ENCODE peak calls at places on chromosomes 6 and 20, in four cellular contexts. F is fibroblast of lung, O is AG04450, L is brain microvascular endothelial cell. B is an unnamed sample.
A peak's percentile ranks its signal among the peaks of the same experiment; 100 is the strongest.

GRCh38 chr6:34791164-34791841 is 580 bp upstream of the BLTP3A start:
- DNase-seq in F (peak; percentile 29), O (no peak), L (no peak), B (peak; percentile 64)

GRCh38 chr6:47621838-47622449 is 76.4 kb upstream of the ADGRF4 start:
- DNase-seq in F (no peak), O (no peak), L (no peak), B (no peak)

GRCh38 chr6:159892053-159892452 is 1.3 kb downstream of the MAS1 start:
- DNase-seq in F (no peak), O (no peak), L (no peak), B (no peak)

GRCh38 chr20:11350126-11351005 is 567.3 kb upstream of the BTBD3 start:
- DNase-seq in F (peak; percentile 50), O (peak; percentile 48), L (no peak), B (no peak)

GRCh38 chr6:30287139-30287538 is 39.6 kb upstream of the TRIM39 start:
- DNase-seq in F (no peak), O (no peak), L (no peak), B (no peak)

GRCh38 chr20:51350941-51351631 is 191.4 kb downstream of the NFATC2 start:
- DNase-seq in F (peak; percentile 93), O (peak; percentile 63), L (peak; percentile 98), B (no peak)

GRCh38 chr6:39389372-39389767 is 66.9 kb upstream of the KCNK16 start:
- DNase-seq in F (peak; percentile 13), O (no peak), L (peak; percentile 5), B (no peak)

GRCh38 chr20:31710423-31711250 is 12.0 kb downstream of the BCL2L1 start:
- DNase-seq in F (peak; percentile 44), O (no peak), L (no peak), B (no peak)

GRCh38 chr6:153698637-153699036 is 340.4 kb upstream of the OPRM1 start:
- DNase-seq in F (no peak), O (no peak), L (no peak), B (no peak)

GRCh38 chr20:9498322-9498721 is 16.1 kb upstream of the LAMP5 start:
- DNase-seq in F (peak; percentile 25), O (no peak), L (no peak), B (no peak)

GRCh38 chr6:47336334-47336733 is 26.6 kb upstream of the TNFRSF21 start:
- DNase-seq in F (no peak), O (no peak), L (no peak), B (no peak)

DNA sequence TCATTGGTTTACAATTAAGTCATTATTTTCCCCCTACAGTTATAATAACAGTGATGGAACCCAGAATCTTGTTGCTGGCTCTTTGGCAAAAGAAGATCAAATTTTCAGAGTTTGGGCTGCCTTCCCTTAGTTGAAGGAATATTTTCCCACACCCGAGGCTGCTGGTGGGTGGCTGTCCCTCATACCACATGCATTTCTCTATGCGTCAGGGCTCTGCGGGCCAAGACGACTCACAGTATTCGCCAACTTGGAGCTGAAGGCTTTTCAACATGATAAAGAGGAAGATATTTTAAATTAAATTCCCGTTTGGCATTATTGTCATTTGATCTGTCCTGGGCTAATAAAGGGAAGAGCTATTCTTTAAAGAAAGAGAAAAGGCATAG is 102.2 kb upstream of the SASH1 start:
- DNase-seq in F (peak; percentile 88), O (peak; percentile 42), L (peak; percentile 91), B (no peak)
- H3K27ac ChIP-seq in F (no peak overlapping the region), O (peak overlapping the region; percentile 33), L (peak overlapping the region; percentile 90), B (no peak overlapping the region)

GRCh38 chr6:167255918-167256553 is 35.1 kb upstream of the UNC93A start:
- DNase-seq in F (no peak), O (no peak), L (no peak), B (no peak)
- TF ChIP-seq CTCF in F (no peak), O (no peak), L (no peak), B (no peak)

GRCh38 chr6:139296927-139297326 is 5.1 kb upstream of the TXLNB start:
- DNase-seq in F (peak; percentile 92), O (no peak), L (peak; percentile 57), B (no peak)
- H3K27ac ChIP-seq in F (no peak overlapping the region), O (no peak overlapping the region), L (no peak overlapping the region), B (no peak overlapping the region)

GRCh38 chr6:21597243-21597682 is 3.7 kb downstream of the SOX4 start:
- DNase-seq in F (no peak), O (no peak), L (no peak), B (no peak)
- TF ChIP-seq CTCF in F (no peak), O (no peak), L (no peak), B (no peak)

DNA sequence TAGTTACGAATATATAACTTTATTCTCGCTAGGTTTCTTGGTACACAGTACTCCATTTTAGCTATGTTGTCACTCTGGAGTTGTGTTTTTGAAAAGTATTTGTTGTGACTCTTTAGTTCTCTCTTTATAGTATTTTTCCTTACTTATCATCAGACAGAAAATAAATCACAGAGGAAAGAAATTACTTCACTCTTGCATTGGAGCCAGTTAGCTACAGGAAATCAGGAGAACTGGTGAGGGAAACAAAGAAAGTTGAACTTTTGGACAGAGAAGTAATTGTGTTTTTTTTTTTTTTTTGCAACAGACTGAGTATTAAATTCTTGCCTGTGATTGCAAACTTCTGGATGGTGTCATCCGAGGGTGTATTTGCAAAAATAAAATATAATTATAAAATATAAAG is 34.0 kb downstream of the DSE start:
- DNase-seq in F (peak; percentile 52), O (no peak), L (no peak), B (no peak)
- H3K27ac ChIP-seq in F (peak overlapping the region; percentile 49), O (peak overlapping the region; percentile 66), L (no peak overlapping the region), B (no peak overlapping the region)

DNA sequence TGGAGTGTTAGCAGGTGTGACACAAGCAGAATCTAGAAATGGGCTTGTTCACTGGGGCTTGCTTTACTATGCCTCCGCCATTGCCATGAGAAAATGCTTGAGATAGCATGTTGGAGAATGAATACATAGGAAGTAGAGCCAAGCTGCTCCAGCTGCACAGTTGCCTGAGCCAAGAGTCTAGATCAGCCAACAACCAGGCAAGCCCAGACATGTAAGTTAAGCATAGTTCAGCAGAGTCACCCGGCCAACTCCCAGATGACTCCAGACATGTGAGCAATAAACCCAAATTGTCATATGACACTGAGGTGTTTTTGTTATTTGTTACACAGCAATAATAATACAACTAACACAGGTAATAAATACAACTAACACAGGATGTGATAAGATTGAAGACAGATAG is 167.9 kb downstream of the HAO1 start:
- DNase-seq in F (peak; percentile 80), O (peak; percentile 32), L (peak; percentile 4), B (no peak)
- TF ChIP-seq CTCF in F (no peak), O (no peak), L (no peak), B (no peak)

GRCh38 chr6:150813319-150813992 is 52.0 kb upstream of the MTHFD1L start:
- DNase-seq in F (peak; percentile 74), O (no peak), L (peak; percentile 6), B (no peak)

DNA sequence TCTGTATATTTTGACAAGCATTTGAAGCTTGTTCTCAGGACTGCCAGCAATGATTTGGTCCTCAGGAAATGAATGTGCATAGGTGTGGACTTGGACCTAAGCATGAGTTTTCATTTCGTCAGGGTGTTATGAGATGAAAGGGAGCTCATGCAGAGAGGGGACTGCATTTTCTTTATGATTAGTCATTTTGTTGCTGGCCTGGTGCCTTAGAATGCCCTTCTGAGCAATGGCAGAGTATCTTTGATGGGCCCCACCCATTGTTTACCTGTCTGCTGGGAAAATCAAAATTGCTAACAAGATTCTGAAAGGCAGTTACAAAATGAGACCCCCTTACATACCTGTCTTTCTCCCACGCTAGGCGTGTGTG is 51.5 kb upstream of the MTHFD1L start:
- DNase-seq in F (peak; percentile 68), O (no peak), L (no peak), B (no peak)
- H3K27ac ChIP-seq in F (no peak overlapping the region), O (no peak overlapping the region), L (no peak overlapping the region), B (peak overlapping the region; percentile 81)

B was measured in dorsolateral prefrontal cortex.